ENCODE peak calls at places on chromosome 3, in eight cellular contexts. V, L, C, Y, X, W, I and A are unnamed samples.

GRCh38 chr3:132034486-132035464 is at the start of gene CPNE4:
- DNase-seq in V (peak; percentile 81), L (peak; percentile 72), C (peak; percentile 65), Y (peak; percentile 58), X (peak; percentile 78), W (peak; percentile 65), I (peak; percentile 83), A (peak; percentile 66)

GRCh38 chr3:122665226-122665786 is 15.3 kb upstream of the PARP14 start:
- DNase-seq in V (no peak), L (no peak), C (no peak), Y (no peak), X (no peak), W (no peak), I (no peak), A (no peak)

GRCh38 chr3:174377684-174378083 is 481.4 kb upstream of the NAALADL2 start:
- DNase-seq in V (no peak), L (no peak), C (no peak), Y (no peak), X (no peak), W (no peak), I (no peak), A (no peak)

GRCh38 chr3:13308406-13308805 is 111.7 kb downstream of the NUP210 start:
- DNase-seq in V (no peak), L (no peak), C (peak; percentile 23), Y (peak; percentile 23), X (no peak), W (no peak), I (peak; percentile 56), A (no peak)

GRCh38 chr3:188546835-188547670 is 393.1 kb downstream of the LPP start:
- DNase-seq in V (no peak), L (no peak), C (no peak), Y (no peak), X (peak; percentile 7), W (peak; percentile 63), I (no peak), A (no peak)

GRCh38 chr3:169495569-169495968 is 167.9 kb downstream of the MECOM start:
- DNase-seq in V (no peak), L (no peak), C (no peak), Y (no peak), X (no peak), W (no peak), I (no peak), A (no peak)

GRCh38 chr3:122356402-122356801 is 26.6 kb downstream of the MIX23 start:
- DNase-seq in V (peak; percentile 1), L (peak; percentile 37), C (peak; percentile 17), Y (no peak), X (peak; percentile 43), W (peak; percentile 32), I (peak; percentile 49), A (peak; percentile 65)

GRCh38 chr3:108099679-108100428 is 9.0 kb upstream of the CD47 start:
- DNase-seq in V (no peak), L (peak; percentile 52), C (no peak), Y (no peak), X (no peak), W (no peak), I (peak; percentile 99), A (no peak)

GRCh38 chr3:50539887-50540286 is 27.7 kb downstream of the C3orf18 start:
- DNase-seq in V (no peak), L (no peak), C (no peak), Y (no peak), X (peak; percentile 13), W (no peak), I (no peak), A (no peak)

GRCh38 chr3:45332493-45332892 is 55.9 kb upstream of the LARS2 start:
- DNase-seq in V (no peak), L (no peak), C (no peak), Y (no peak), X (no peak), W (no peak), I (no peak), A (no peak)